ENCODE peak calls at places on chromosomes 7 and 10, in five cellular contexts. K is HCT116, O is pancreas, C is fibroblast of the aortic adventitia, G is sigmoid colon. X is an unnamed sample.

GRCh38 chr10:65950075-65950474 is 975.8 kb upstream of the LRRTM3 start:
- DNase-seq in K (no peak), O (no peak), C (no peak), G (no peak), X (no peak)

GRCh38 chr10:47443145-47443544 is 40.8 kb downstream of the ANXA8 start:
- DNase-seq in K (no peak), O (no peak), C (no peak), G (no peak), X (no peak)

GRCh38 chr10:22022257-22023051 is 18.9 kb upstream of the DNAJC1 start:
- DNase-seq in K (no peak), O (no peak), C (peak; percentile 29), G (no peak), X (no peak)

GRCh38 chr10:22180724-22181123 is 37.1 kb downstream of the EBLN1 start:
- DNase-seq in K (no peak), O (no peak), C (no peak), G (no peak), X (no peak)

GRCh38 chr7:55036958-55037357 is 18.1 kb downstream of the EGFR start:
- DNase-seq in K (no peak), O (no peak), C (no peak), G (no peak), X (no peak)

GRCh38 chr10:133379152-133379800 is at the start of gene PAOX:
- DNase-seq in K (no peak), O (peak; percentile 88), C (peak; percentile 56), G (peak; percentile 88), X (peak; percentile 56)

GRCh38 chr7:1169409-1170368 is 9.7 kb upstream of the ZFAND2A start:
- DNase-seq in K (no peak), O (peak; percentile 87), C (peak; percentile 74), G (peak; percentile 92), X (peak; percentile 45)

GRCh38 chr10:67612577-67613537 is 83.1 kb downstream of the CTNNA3 start:
- DNase-seq in K (no peak), O (no peak), C (no peak), G (no peak), X (no peak)

GRCh38 chr7:155090647-155091046 is 20.5 kb downstream of the HTR5A start:
- DNase-seq in K (no peak), O (no peak), C (no peak), G (no peak), X (peak; percentile 6)

GRCh38 chr7:15686957-15687644 is 618 bp upstream of the MEOX2 start:
- DNase-seq in K (no peak), O (no peak), C (no peak), G (peak; percentile 62), X (peak; percentile 45)

GRCh38 chr10:11673346-11674330 is 62.2 kb upstream of the USP6NL start:
- DNase-seq in K (no peak), O (no peak), C (no peak), G (no peak), X (no peak)

GRCh38 chr7:135923700-135924261 is 53.4 kb downstream of the MTPN start:
- DNase-seq in K (peak; percentile 81), O (no peak), C (peak; percentile 87), G (no peak), X (peak; percentile 7)

GRCh38 chr7:149414745-149415390 is 46.0 kb downstream of the ZNF777 start:
- DNase-seq in K (no peak), O (no peak), C (peak; percentile 61), G (peak; percentile 87), X (no peak)

GRCh38 chr10:110432084-110432483 is 65.6 kb upstream of the DUSP5 start:
- DNase-seq in K (no peak), O (peak; percentile 19), C (no peak), G (peak; percentile 7), X (no peak)

GRCh38 chr7:32941996-32942782 is 15.1 kb upstream of the FKBP9 start:
- DNase-seq in K (no peak), O (peak; percentile 81), C (peak; percentile 67), G (peak; percentile 84), X (peak; percentile 69)

GRCh38 chr7:130886438-130887135 is 152.6 kb upstream of the KLF14 start:
- DNase-seq in K (no peak), O (no peak), C (no peak), G (no peak), X (no peak)

GRCh38 chr7:18927134-18927533 is 190.3 kb downstream of the TWIST1 start:
- DNase-seq in K (no peak), O (no peak), C (peak; percentile 53), G (no peak), X (no peak)

GRCh38 chr10:127163632-127164031 is 32.8 kb downstream of the INSYN2A start:
- DNase-seq in K (no peak), O (no peak), C (peak; percentile 50), G (no peak), X (no peak)

GRCh38 chr7:38978474-38978873 is 765 bp downstream of the POU6F2 start:
- DNase-seq in K (no peak), O (no peak), C (no peak), G (no peak), X (no peak)

GRCh38 chr10:14686356-14686755 is 88.3 kb downstream of the FAM107B start:
- DNase-seq in K (no peak), O (no peak), C (no peak), G (no peak), X (no peak)

GRCh38 chr10:61606971-61607907 is 55.5 kb upstream of the CABCOCO1 start:
- DNase-seq in K (peak; percentile 19), O (no peak), C (peak; percentile 38), G (no peak), X (no peak)

GRCh38 chr7:141320287-141320686 is 230.9 kb upstream of the AGK start:
- DNase-seq in K (no peak), O (no peak), C (no peak), G (no peak), X (no peak)

GRCh38 chr10:27620425-27621397 is 116.6 kb downstream of the RAB18 start:
- DNase-seq in K (no peak), O (no peak), C (peak; percentile 47), G (peak; percentile 69), X (no peak)

GRCh38 chr10:86642499-86642898 is 11.8 kb upstream of the OPN4 start:
- DNase-seq in K (no peak), O (no peak), C (peak; percentile 47), G (no peak), X (no peak)

GRCh38 chr10:86646532-86646931 is 7.8 kb upstream of the OPN4 start:
- DNase-seq in K (no peak), O (no peak), C (no peak), G (no peak), X (no peak)

GRCh38 chr10:86646933-86647332 is 7.4 kb upstream of the OPN4 start:
- DNase-seq in K (no peak), O (no peak), C (no peak), G (no peak), X (no peak)

GRCh38 chr10:86645111-86645445 is 9.3 kb upstream of the OPN4 start:
- DNase-seq in K (no peak), O (no peak), C (no peak), G (peak; percentile 37), X (no peak)

DNA sequence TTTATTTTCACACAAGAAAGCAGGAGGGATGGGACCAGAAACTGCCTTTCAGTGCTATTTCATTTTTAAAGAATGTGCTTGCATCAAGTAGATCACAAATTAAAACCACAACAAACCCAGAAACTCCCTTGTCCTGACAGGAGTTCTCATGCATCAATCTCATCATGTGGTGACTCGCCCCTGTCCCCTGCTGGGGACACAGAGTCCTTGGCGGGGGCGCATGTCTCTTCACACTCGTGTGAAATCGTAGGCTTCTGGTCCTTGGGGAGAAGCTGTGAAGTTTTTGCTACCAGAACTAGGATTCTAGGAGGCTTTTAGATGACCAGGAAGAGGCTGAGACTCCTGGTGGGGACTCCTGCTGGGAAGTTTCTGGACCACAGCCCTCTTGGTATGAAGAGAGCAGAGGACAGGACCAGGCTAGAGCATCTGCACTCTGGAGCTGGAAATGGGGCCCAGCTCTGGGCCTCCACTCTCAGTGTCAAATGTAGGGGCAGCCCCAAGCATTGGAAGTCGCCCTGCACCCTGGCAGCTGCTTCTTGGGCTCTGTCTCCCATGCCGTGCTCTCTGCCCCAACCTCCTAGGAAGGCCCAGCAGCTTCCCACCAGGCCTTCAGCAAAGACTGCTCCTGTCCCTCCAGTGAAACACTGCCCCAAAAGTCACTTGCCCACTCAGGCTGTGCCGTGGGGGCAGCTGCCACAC is 9.8 kb upstream of the OPN4 start:
- DNase-seq in K (no peak), O (no peak), C (peak; percentile 23), G (no peak), X (no peak)
- TF ChIP-seq CTCF in K (peak; percentile 59), O (no peak), C (no peak), G (no peak), X (no peak)

GRCh38 chr7:144937199-144937598 is 101.3 kb upstream of the TPK1 start:
- DNase-seq in K (no peak), O (no peak), C (no peak), G (no peak), X (no peak)

GRCh38 chr7:144936314-144936713 is 100.5 kb upstream of the TPK1 start:
- DNase-seq in K (no peak), O (no peak), C (no peak), G (no peak), X (no peak)

GRCh38 chr7:144941127-144941526 is 105.3 kb upstream of the TPK1 start:
- DNase-seq in K (no peak), O (no peak), C (no peak), G (no peak), X (no peak)
- TF ChIP-seq CTCF in K (no peak), O (no peak), C (no peak), G (no peak), X (no peak)

GRCh38 chr10:72756674-72757385 is 64.9 kb downstream of the MCU start:
- DNase-seq in K (no peak), O (no peak), C (peak; percentile 86), G (no peak), X (no peak)

GRCh38 chr10:72753760-72754231 is 61.9 kb downstream of the MCU start:
- DNase-seq in K (no peak), O (no peak), C (no peak), G (no peak), X (no peak)

GRCh38 chr10:72759584-72759983 is 67.6 kb downstream of the MCU start:
- DNase-seq in K (no peak), O (no peak), C (no peak), G (no peak), X (no peak)

GRCh38 chr10:72757712-72758111 is 65.8 kb downstream of the MCU start:
- DNase-seq in K (no peak), O (no peak), C (no peak), G (no peak), X (no peak)

DNA sequence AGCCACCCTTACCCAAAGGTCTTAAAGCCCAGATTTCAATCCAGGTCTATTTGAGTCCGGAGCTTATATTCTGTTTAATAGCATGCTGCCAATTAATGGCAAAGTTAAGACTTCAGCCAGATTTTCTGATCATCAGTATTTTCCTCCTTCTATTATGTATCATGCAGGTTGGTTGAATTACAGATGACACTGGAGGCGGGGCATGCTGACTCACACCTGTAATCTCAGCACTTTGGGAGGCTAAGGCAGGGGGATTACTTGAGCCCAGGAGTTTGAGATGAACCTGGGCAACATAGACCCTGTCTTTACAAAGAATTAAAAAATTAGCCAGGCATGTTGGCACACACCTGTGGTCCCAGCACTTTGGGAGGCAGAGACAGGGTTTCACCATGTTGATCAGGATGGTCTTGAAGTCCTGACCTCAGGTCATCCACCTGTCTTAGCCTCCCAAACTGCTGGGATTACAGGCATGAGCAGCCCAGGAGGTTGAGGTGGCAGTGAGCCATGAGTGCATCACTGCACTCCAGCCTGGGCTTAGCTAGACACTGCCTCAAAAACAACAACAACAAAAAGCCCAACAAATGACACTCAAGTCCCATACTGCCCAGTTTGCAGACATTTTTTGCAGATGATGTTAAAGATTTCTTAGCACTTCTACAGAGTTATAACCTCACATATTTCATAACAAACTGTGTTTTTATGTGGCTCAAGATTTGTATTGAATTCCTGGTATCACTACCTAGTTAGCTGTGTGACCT is 62.5 kb downstream of the MCU start:
- DNase-seq in K (no peak), O (no peak), C (no peak), G (no peak), X (no peak)
- TF ChIP-seq CTCF in K (no peak), O (no peak), C (no peak), G (no peak), X (no peak)

GRCh38 chr10:92505044-92505443 is 68.8 kb downstream of the IDE start:
- DNase-seq in K (no peak), O (no peak), C (no peak), G (no peak), X (no peak)
- TF ChIP-seq CTCF in K (no peak), O (no peak), C (no peak), G (no peak), X (no peak)